ENCODE peak calls at places on chromosomes 6 and 20, in ten cellular contexts. One of them, this sample, is unnamed.

GRCh38 chr20:36836591-36837329 is 39.2 kb upstream of the TLDC2 start:
- DNase-seq in suprapubic skin: no peak
- DNase-seq in SK-N-MC: no peak
- DNase-seq in K562: peak; percentile 77
- DNase-seq in GM23338: peak; percentile 96
- DNase-seq in adrenal gland: peak; percentile 87
- DNase-seq in left ventricle myocardium inferior: no peak
- DNase-seq in CD8-positive, alpha-beta memory T cell: peak; percentile 15
- DNase-seq in fibroblast of lung: no peak
- DNase-seq in tibial artery: no peak
- DNase-seq in this sample: no peak

GRCh38 chr6:109183109-109183508 is 87.8 kb downstream of the CEP57L1 start:
- DNase-seq in CD8-positive, alpha-beta memory T cell: no peak
- DNase-seq in tibial artery: no peak
- DNase-seq in adrenal gland: no peak
- DNase-seq in K562: peak; percentile 41
- DNase-seq in SK-N-MC: no peak
- DNase-seq in GM23338: peak; percentile 32
- DNase-seq in fibroblast of lung: no peak
- DNase-seq in left ventricle myocardium inferior: no peak
- DNase-seq in suprapubic skin: no peak
- DNase-seq in this sample: no peak

GRCh38 chr20:58309607-58310290 is at the start of gene RAB22A:
- DNase-seq in GM23338: peak; percentile 88
- DNase-seq in suprapubic skin: peak; percentile 87
- DNase-seq in CD8-positive, alpha-beta memory T cell: peak; percentile 83
- DNase-seq in fibroblast of lung: peak; percentile 67
- DNase-seq in SK-N-MC: no peak
- DNase-seq in K562: peak; percentile 94
- DNase-seq in adrenal gland: peak; percentile 85
- DNase-seq in left ventricle myocardium inferior: peak; percentile 86
- DNase-seq in tibial artery: peak; percentile 74
- DNase-seq in this sample: peak; percentile 84

GRCh38 chr6:53894086-53894485 is 99.3 kb downstream of the LRRC1 start:
- DNase-seq in adrenal gland: no peak
- DNase-seq in GM23338: no peak
- DNase-seq in SK-N-MC: no peak
- DNase-seq in CD8-positive, alpha-beta memory T cell: no peak
- DNase-seq in fibroblast of lung: peak; percentile 57
- DNase-seq in suprapubic skin: no peak
- DNase-seq in left ventricle myocardium inferior: no peak
- DNase-seq in tibial artery: no peak
- DNase-seq in K562: no peak
- DNase-seq in this sample: no peak

GRCh38 chr6:148440021-148440420 is 97.4 kb downstream of the SASH1 start:
- DNase-seq in K562: no peak
- DNase-seq in adrenal gland: no peak
- DNase-seq in left ventricle myocardium inferior: no peak
- DNase-seq in CD8-positive, alpha-beta memory T cell: no peak
- DNase-seq in suprapubic skin: no peak
- DNase-seq in fibroblast of lung: no peak
- DNase-seq in SK-N-MC: no peak
- DNase-seq in tibial artery: no peak
- DNase-seq in GM23338: no peak
- DNase-seq in this sample: no peak

GRCh38 chr6:119647309-119647708 is 297.7 kb upstream of the MAN1A1 start:
- DNase-seq in fibroblast of lung: peak; percentile 77
- DNase-seq in GM23338: no peak
- DNase-seq in suprapubic skin: no peak
- DNase-seq in left ventricle myocardium inferior: no peak
- DNase-seq in K562: no peak
- DNase-seq in tibial artery: no peak
- DNase-seq in adrenal gland: no peak
- DNase-seq in SK-N-MC: no peak
- DNase-seq in CD8-positive, alpha-beta memory T cell: no peak
- DNase-seq in this sample: no peak

GRCh38 chr6:88867841-88868558 is 95.4 kb downstream of the RNGTT start:
- DNase-seq in adrenal gland: no peak
- DNase-seq in K562: no peak
- DNase-seq in SK-N-MC: no peak
- DNase-seq in left ventricle myocardium inferior: no peak
- DNase-seq in tibial artery: no peak
- DNase-seq in CD8-positive, alpha-beta memory T cell: no peak
- DNase-seq in fibroblast of lung: peak; percentile 72
- DNase-seq in suprapubic skin: no peak
- DNase-seq in GM23338: no peak
- DNase-seq in this sample: no peak

GRCh38 chr6:28867078-28867414 is 56.7 kb downstream of the TRIM27 start:
- DNase-seq in GM23338: no peak
- DNase-seq in tibial artery: no peak
- DNase-seq in SK-N-MC: no peak
- DNase-seq in adrenal gland: no peak
- DNase-seq in suprapubic skin: no peak
- DNase-seq in fibroblast of lung: peak; percentile 23
- DNase-seq in K562: peak; percentile 38
- DNase-seq in CD8-positive, alpha-beta memory T cell: no peak
- DNase-seq in left ventricle myocardium inferior: no peak
- DNase-seq in this sample: no peak

GRCh38 chr20:45223136-45223535 is 2.0 kb downstream of the SEMG2 start:
- DNase-seq in adrenal gland: no peak
- DNase-seq in suprapubic skin: no peak
- DNase-seq in K562: no peak
- DNase-seq in CD8-positive, alpha-beta memory T cell: no peak
- DNase-seq in SK-N-MC: no peak
- DNase-seq in left ventricle myocardium inferior: no peak
- DNase-seq in fibroblast of lung: no peak
- DNase-seq in tibial artery: no peak
- DNase-seq in GM23338: no peak
- DNase-seq in this sample: no peak

GRCh38 chr20:62651285-62652021 is 9.2 kb downstream of the SLCO4A1 start:
- DNase-seq in fibroblast of lung: no peak
- DNase-seq in tibial artery: peak; percentile 64
- DNase-seq in GM23338: peak; percentile 39
- DNase-seq in SK-N-MC: peak; percentile 85
- DNase-seq in left ventricle myocardium inferior: peak; percentile 53
- DNase-seq in adrenal gland: peak; percentile 88
- DNase-seq in K562: peak; percentile 40
- DNase-seq in CD8-positive, alpha-beta memory T cell: peak; percentile 92
- DNase-seq in suprapubic skin: no peak
- DNase-seq in this sample: peak; percentile 82

GRCh38 chr20:9503530-9504251 is 10.7 kb upstream of the LAMP5 start:
- DNase-seq in K562: no peak
- DNase-seq in suprapubic skin: no peak
- DNase-seq in left ventricle myocardium inferior: no peak
- DNase-seq in SK-N-MC: no peak
- DNase-seq in GM23338: peak; percentile 70
- DNase-seq in fibroblast of lung: peak; percentile 69
- DNase-seq in CD8-positive, alpha-beta memory T cell: no peak
- DNase-seq in tibial artery: no peak
- DNase-seq in adrenal gland: no peak
- DNase-seq in this sample: no peak

GRCh38 chr6:20802596-20802995 is 268.3 kb downstream of the CDKAL1 start:
- DNase-seq in fibroblast of lung: peak; percentile 47
- DNase-seq in SK-N-MC: no peak
- DNase-seq in tibial artery: no peak
- DNase-seq in adrenal gland: no peak
- DNase-seq in K562: no peak
- DNase-seq in left ventricle myocardium inferior: no peak
- DNase-seq in suprapubic skin: no peak
- DNase-seq in GM23338: no peak
- DNase-seq in CD8-positive, alpha-beta memory T cell: no peak
- DNase-seq in this sample: no peak

GRCh38 chr20:34920055-34920454 is 35.6 kb downstream of the GSS start:
- DNase-seq in CD8-positive, alpha-beta memory T cell: no peak
- DNase-seq in GM23338: no peak
- DNase-seq in adrenal gland: no peak
- DNase-seq in tibial artery: no peak
- DNase-seq in fibroblast of lung: no peak
- DNase-seq in SK-N-MC: no peak
- DNase-seq in suprapubic skin: no peak
- DNase-seq in left ventricle myocardium inferior: no peak
- DNase-seq in K562: no peak
- DNase-seq in this sample: no peak
- H3K36me3 ChIP-seq in CD8-positive, alpha-beta memory T cell: no peaks in the 10 kb centered on the region
- H3K36me3 ChIP-seq in GM23338: peaks cover 9% of the 10 kb centered on the region
- H3K36me3 ChIP-seq in adrenal gland: peaks cover 28% of the 10 kb centered on the region
- H3K36me3 ChIP-seq in tibial artery: peaks cover 30% of the 10 kb centered on the region
- H3K36me3 ChIP-seq in fibroblast of lung: peaks cover 12% of the 10 kb centered on the region
- H3K36me3 ChIP-seq in SK-N-MC: peaks cover 14% of the 10 kb centered on the region
- H3K36me3 ChIP-seq in suprapubic skin: peaks cover 34% of the 10 kb centered on the region
- H3K36me3 ChIP-seq in left ventricle myocardium inferior: peaks cover 58% of the 10 kb centered on the region
- H3K36me3 ChIP-seq in K562: peaks cover 89% of the 10 kb centered on the region
- H3K36me3 ChIP-seq in this sample: peaks cover 4% of the 10 kb centered on the region

GRCh38 chr20:56631990-56632327 is 2.9 kb downstream of the TFAP2C start:
- DNase-seq in GM23338: no peak
- DNase-seq in K562: no peak
- DNase-seq in fibroblast of lung: no peak
- DNase-seq in CD8-positive, alpha-beta memory T cell: no peak
- DNase-seq in adrenal gland: no peak
- DNase-seq in tibial artery: no peak
- DNase-seq in left ventricle myocardium inferior: no peak
- DNase-seq in SK-N-MC: no peak
- DNase-seq in suprapubic skin: no peak
- DNase-seq in this sample: no peak

GRCh38 chr20:56636701-56637100 is 7.6 kb downstream of the TFAP2C start:
- DNase-seq in fibroblast of lung: peak; percentile 91
- DNase-seq in GM23338: no peak
- DNase-seq in K562: no peak
- DNase-seq in adrenal gland: peak; percentile 5
- DNase-seq in left ventricle myocardium inferior: no peak
- DNase-seq in CD8-positive, alpha-beta memory T cell: no peak
- DNase-seq in tibial artery: no peak
- DNase-seq in SK-N-MC: no peak
- DNase-seq in suprapubic skin: no peak
- DNase-seq in this sample: no peak

GRCh38 chr20:56634307-56634706 is 5.2 kb downstream of the TFAP2C start:
- DNase-seq in left ventricle myocardium inferior: no peak
- DNase-seq in CD8-positive, alpha-beta memory T cell: no peak
- DNase-seq in adrenal gland: no peak
- DNase-seq in GM23338: no peak
- DNase-seq in SK-N-MC: no peak
- DNase-seq in tibial artery: no peak
- DNase-seq in K562: no peak
- DNase-seq in fibroblast of lung: no peak
- DNase-seq in suprapubic skin: no peak
- DNase-seq in this sample: no peak

GRCh38 chr20:56634735-56635422 is 5.8 kb downstream of the TFAP2C start:
- DNase-seq in tibial artery: no peak
- DNase-seq in SK-N-MC: no peak
- DNase-seq in CD8-positive, alpha-beta memory T cell: no peak
- DNase-seq in fibroblast of lung: no peak
- DNase-seq in GM23338: peak; percentile 30
- DNase-seq in adrenal gland: no peak
- DNase-seq in suprapubic skin: no peak
- DNase-seq in K562: no peak
- DNase-seq in left ventricle myocardium inferior: no peak
- DNase-seq in this sample: no peak

DNA sequence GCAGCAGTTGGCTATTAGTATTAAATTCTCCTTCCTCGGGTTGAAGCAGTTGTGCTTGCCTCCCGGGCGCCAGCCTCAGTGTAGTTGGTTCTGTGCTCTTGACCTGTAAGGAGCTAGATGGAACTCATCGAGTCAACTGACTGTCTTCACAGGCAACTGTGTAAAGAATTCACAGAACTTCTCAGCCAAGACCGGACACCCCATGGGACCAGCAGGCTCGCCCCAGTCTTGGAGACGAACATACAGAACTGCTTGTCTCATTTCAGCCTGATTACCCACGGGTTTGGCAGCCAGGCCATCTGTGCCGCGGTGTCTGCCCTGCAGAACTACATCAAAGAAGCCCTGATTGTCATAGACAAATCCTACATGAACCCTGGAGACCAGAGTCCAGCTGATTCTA is 8.5 kb downstream of the TFAP2C start:
- DNase-seq in SK-N-MC: no peak
- DNase-seq in suprapubic skin: no peak
- DNase-seq in K562: no peak
- DNase-seq in CD8-positive, alpha-beta memory T cell: no peak
- DNase-seq in left ventricle myocardium inferior: no peak
- DNase-seq in adrenal gland: no peak
- DNase-seq in fibroblast of lung: no peak
- DNase-seq in GM23338: no peak
- DNase-seq in tibial artery: no peak
- DNase-seq in this sample: no peak
- H3K36me3 ChIP-seq in SK-N-MC: no peaks in the 10 kb centered on the region
- H3K36me3 ChIP-seq in suprapubic skin: peaks cover 27% of the 10 kb centered on the region
- H3K36me3 ChIP-seq in K562: no peaks in the 10 kb centered on the region
- H3K36me3 ChIP-seq in CD8-positive, alpha-beta memory T cell: no peaks in the 10 kb centered on the region
- H3K36me3 ChIP-seq in left ventricle myocardium inferior: no peaks in the 10 kb centered on the region
- H3K36me3 ChIP-seq in adrenal gland: no peaks in the 10 kb centered on the region
- H3K36me3 ChIP-seq in fibroblast of lung: no peaks in the 10 kb centered on the region
- H3K36me3 ChIP-seq in GM23338: peaks cover 21% of the 10 kb centered on the region
- H3K36me3 ChIP-seq in tibial artery: no peaks in the 10 kb centered on the region
- H3K36me3 ChIP-seq in this sample: no peaks in the 10 kb centered on the region

GRCh38 chr6:31476515-31477139 is 21.3 kb upstream of the MICB start:
- DNase-seq in fibroblast of lung: no peak
- DNase-seq in adrenal gland: no peak
- DNase-seq in left ventricle myocardium inferior: no peak
- DNase-seq in tibial artery: no peak
- DNase-seq in K562: no peak
- DNase-seq in CD8-positive, alpha-beta memory T cell: no peak
- DNase-seq in suprapubic skin: peak; percentile 49
- DNase-seq in SK-N-MC: no peak
- DNase-seq in GM23338: peak; percentile 49
- DNase-seq in this sample: no peak
- H3K36me3 ChIP-seq in fibroblast of lung: no peaks in the 10 kb centered on the region
- H3K36me3 ChIP-seq in adrenal gland: no peaks in the 10 kb centered on the region
- H3K36me3 ChIP-seq in left ventricle myocardium inferior: no peaks in the 10 kb centered on the region
- H3K36me3 ChIP-seq in tibial artery: no peaks in the 10 kb centered on the region
- H3K36me3 ChIP-seq in K562: no peaks in the 10 kb centered on the region
- H3K36me3 ChIP-seq in CD8-positive, alpha-beta memory T cell: no peaks in the 10 kb centered on the region
- H3K36me3 ChIP-seq in suprapubic skin: no peaks in the 10 kb centered on the region
- H3K36me3 ChIP-seq in SK-N-MC: no peaks in the 10 kb centered on the region
- H3K36me3 ChIP-seq in GM23338: no peaks in the 10 kb centered on the region
- H3K36me3 ChIP-seq in this sample: no peaks in the 10 kb centered on the region

DNA sequence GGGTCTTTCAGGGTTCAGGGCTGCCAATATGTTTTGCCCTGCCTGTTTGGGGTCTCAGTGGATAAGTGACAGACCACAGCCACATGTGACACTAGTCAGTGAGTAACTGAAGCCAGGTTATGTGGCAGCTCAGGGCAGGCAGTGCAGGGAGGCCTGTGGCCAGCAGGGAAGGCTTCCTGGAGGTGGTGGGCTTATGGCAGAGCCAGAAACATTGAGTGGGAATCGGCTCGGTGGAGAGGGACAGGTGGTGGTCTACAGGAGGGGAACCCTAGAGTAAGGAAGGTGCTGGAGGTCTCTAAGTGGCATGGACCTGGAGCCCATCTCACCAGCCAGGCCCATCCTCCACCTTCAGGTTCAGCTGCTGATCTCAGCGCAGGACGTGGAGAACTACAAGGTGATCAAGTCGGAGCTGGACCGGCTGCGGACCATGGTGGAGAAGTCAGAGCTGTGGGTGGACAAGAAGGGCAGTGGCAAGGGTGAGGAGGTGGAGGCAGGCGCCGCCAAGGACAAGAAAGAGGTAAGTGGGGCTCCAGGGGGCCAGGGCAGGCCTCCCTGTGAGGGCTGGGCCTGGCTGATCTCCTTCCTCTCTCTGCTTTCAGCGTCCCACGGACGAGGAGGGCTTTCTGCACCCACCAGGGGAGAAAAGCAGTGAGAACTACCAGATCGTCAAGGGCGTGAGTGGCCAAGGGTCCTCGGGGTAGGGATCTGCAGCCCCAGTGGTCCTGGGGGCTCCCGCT is 34.9 kb downstream of the UQCC2 start:
- DNase-seq in K562: no peak
- DNase-seq in fibroblast of lung: no peak
- DNase-seq in left ventricle myocardium inferior: no peak
- DNase-seq in tibial artery: no peak
- DNase-seq in SK-N-MC: no peak
- DNase-seq in adrenal gland: no peak
- DNase-seq in suprapubic skin: no peak
- DNase-seq in CD8-positive, alpha-beta memory T cell: no peak
- DNase-seq in GM23338: no peak
- DNase-seq in this sample: no peak
- H3K36me3 ChIP-seq in K562: peaks cover 93% of the 10 kb centered on the region
- H3K36me3 ChIP-seq in fibroblast of lung: peaks cover 33% of the 10 kb centered on the region
- H3K36me3 ChIP-seq in left ventricle myocardium inferior: peaks cover 54% of the 10 kb centered on the region
- H3K36me3 ChIP-seq in tibial artery: peaks cover 91% of the 10 kb centered on the region
- H3K36me3 ChIP-seq in SK-N-MC: peaks cover 39% of the 10 kb centered on the region
- H3K36me3 ChIP-seq in adrenal gland: peaks cover 13% of the 10 kb centered on the region
- H3K36me3 ChIP-seq in suprapubic skin: peaks cover 93% of the 10 kb centered on the region
- H3K36me3 ChIP-seq in CD8-positive, alpha-beta memory T cell: peaks cover 46% of the 10 kb centered on the region
- H3K36me3 ChIP-seq in GM23338: no peaks in the 10 kb centered on the region
- H3K36me3 ChIP-seq in this sample: no peaks in the 10 kb centered on the region